ENCODE peak calls at places on chromosomes 13 and 19, in four cellular contexts. Q, G, C and P are unnamed samples.

GRCh38 chr13:112885782-112886268 is 83.2 kb upstream of the MCF2L start:
- DNase-seq in Q (peak), G (no peak), C (peak), P (peak)

GRCh38 chr19:48258350-48258749 is 2.6 kb upstream of the CARD8 start:
- DNase-seq in Q (no peak), G (peak), C (peak), P (no peak)

GRCh38 chr19:48768989-48769713 is 13.8 kb downstream of the FGF21 start:
- DNase-seq in Q (peak), G (no peak), C (peak), P (no peak)

GRCh38 chr13:97367427-97367826 is 66.5 kb upstream of the RAP2A start:
- DNase-seq in Q (peak), G (peak), C (peak), P (peak)

GRCh38 chr13:106213028-106213427 is 322.4 kb downstream of the EFNB2 start:
- DNase-seq in Q (no peak), G (no peak), C (no peak), P (peak)

GRCh38 chr13:94784066-94784465 is 71.7 kb upstream of the SOX21 start:
- DNase-seq in Q (no peak), G (no peak), C (peak), P (no peak)

GRCh38 chr19:57934820-57935665 is at the start of gene ZNF418:
- DNase-seq in Q (peak), G (no peak), C (peak), P (peak)

GRCh38 chr19:14434543-14435319 is 1.6 kb downstream of the PKN1 start:
- DNase-seq in Q (peak), G (no peak), C (peak), P (no peak)

GRCh38 chr13:49633687-49634086 is 5.4 kb downstream of the ARL11 start:
- DNase-seq in Q (no peak), G (no peak), C (no peak), P (no peak)

GRCh38 chr19:14678199-14678598 is 3.6 kb upstream of the ADGRE3 start:
- DNase-seq in Q (no peak), G (no peak), C (no peak), P (no peak)

GRCh38 chr19:49888478-49888901 is 8.2 kb downstream of the IL4I1 start:
- DNase-seq in Q (no peak), G (no peak), C (no peak), P (no peak)

GRCh38 chr13:27419333-27419732 is 5.1 kb upstream of the GTF3A start:
- DNase-seq in Q (no peak), G (no peak), C (no peak), P (no peak)

GRCh38 chr13:79829880-79830279 is 348.9 kb downstream of the NDFIP2 start:
- DNase-seq in Q (no peak), G (no peak), C (no peak), P (no peak)
- H3K4me2 ChIP-seq in Q (no peak), G (no peak), C (no peak), P (no peak)

GRCh38 chr13:100674848-100675659 is 459 bp upstream of the TMTC4 start:
- DNase-seq in Q (peak), G (peak), C (peak), P (peak)

GRCh38 chr13:100674363-100674847 is at the start of gene TMTC4:
- DNase-seq in Q (peak), G (peak), C (no peak), P (peak)

GRCh38 chr13:100673831-100674362 is 698 bp downstream of the TMTC4 start:
- DNase-seq in Q (peak), G (peak), C (peak), P (no peak)

GRCh38 chr13:100673376-100673830 is 1.2 kb downstream of the TMTC4 start:
- DNase-seq in Q (no peak), G (peak), C (no peak), P (peak)

GRCh38 chr13:100675660-100676129 is 1.1 kb upstream of the TMTC4 start:
- DNase-seq in Q (no peak), G (no peak), C (no peak), P (no peak)
- H3K9ac ChIP-seq in Q (no peak), G (peak), C (peak), P (no peak)

GRCh38 chr13:30156826-30157615 is 150.3 kb downstream of the KATNAL1 start:
- DNase-seq in Q (no peak), G (no peak), C (no peak), P (no peak)
- H3K4me2 ChIP-seq in Q (no peak), G (no peak), C (no peak), P (no peak)

DNA sequence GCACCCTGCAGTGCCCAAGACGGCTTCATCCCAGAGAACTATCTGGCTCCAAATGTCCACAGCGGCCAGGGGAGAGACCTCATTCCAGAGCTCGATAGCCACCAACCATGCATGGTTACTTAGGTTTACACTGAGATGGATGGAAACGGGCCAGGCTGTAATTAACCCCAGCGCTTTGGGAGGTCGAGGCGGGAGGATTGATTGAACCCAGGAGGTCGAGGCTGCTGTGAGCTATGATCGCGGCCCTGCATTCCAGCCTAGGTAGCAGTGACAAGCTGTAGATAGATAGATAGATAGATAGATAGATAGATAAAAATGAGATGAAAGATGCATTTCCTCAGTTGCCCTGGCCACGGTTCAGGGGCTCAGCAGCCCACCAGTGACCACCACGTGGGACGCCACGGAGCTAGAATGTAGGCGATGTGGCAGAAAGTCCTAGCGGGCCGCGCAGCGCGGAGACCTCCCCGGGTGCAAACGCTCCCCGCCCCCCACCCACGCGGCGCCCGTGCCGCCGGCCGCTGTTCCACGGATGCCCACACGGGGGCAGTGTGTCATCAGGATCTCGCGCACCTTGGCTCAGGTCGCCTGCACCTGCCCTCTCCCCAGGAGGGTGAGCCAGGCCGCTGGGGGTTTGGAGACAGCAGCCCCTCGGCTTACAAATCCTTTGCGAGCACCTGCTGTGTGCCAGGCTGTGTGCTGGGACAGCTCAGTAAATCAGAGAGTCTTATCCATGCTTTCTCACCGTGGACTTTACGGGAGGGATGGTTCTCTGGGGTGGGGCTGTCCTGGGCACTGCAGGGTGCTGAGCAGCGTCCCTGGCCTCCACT is 13.5 kb upstream of the TLE5 start:
- DNase-seq in Q (peak), G (peak), C (no peak), P (peak)
- H3K9ac ChIP-seq in Q (no peak), G (peak), C (no peak), P (no peak)

DNA sequence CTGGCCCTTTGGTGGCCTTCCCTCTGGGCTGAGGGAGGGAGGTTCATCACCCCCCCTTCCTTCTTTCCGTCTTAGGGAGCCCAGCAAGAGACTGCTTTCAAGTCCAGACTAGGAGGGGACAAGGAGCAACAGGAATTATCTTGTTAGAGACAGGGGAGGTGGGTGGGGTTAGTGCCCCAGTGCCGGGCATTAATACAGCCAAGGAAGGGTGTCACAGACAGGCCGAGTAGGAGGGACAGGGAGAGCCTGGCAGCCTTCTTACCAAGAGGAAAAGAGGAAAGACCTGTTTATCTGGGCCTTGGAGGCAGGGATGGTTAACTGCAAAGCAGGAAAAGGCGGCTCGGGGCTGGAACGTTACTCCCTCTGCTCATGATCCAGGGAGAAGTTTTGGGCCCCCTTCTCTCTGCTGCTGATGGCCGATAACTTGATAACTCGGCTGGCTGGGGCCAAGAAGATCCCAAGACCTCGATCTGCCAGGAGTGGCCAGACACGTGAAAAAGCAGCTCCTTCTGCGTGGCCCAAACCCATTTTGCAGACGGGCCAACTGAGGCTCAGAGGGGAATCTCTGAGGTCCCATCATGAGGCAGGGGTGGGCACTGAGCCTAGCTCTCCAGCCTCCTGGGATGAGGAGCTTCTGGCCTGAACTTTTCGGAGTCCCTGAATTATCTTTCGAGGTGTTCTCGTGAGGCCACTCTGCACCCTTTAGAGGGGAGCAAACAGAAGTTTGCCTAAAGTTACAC is 79.3 kb downstream of the PTPRS start:
- DNase-seq in Q (peak), G (no peak), C (no peak), P (no peak)
- H3K4me2 ChIP-seq in Q (no peak), G (no peak), C (no peak), P (no peak)